ENCODE peak calls at places on chromosome 3, in six cellular contexts. W, D, N, P, B and T are unnamed samples.

GRCh38 chr3:48891606-48892005 is 7.1 kb downstream of the SLC25A20 start:
- DNase-seq in W (no peak), D (no peak), N (no peak), P (no peak), B (no peak), T (no peak)

GRCh38 chr3:17935217-17935616 is 192.8 kb upstream of the TBC1D5 start:
- DNase-seq in W (no peak), D (no peak), N (no peak), P (no peak), B (no peak), T (no peak)

GRCh38 chr3:62735510-62735909 is 139.7 kb downstream of the CADPS start:
- DNase-seq in W (no peak), D (no peak), N (no peak), P (no peak), B (no peak), T (no peak)

GRCh38 chr3:197029511-197030167 is at the start of gene MELTF:
- DNase-seq in W (no peak), D (peak), N (peak), P (peak), B (peak), T (peak)

GRCh38 chr3:127035672-127036071 is 52.8 kb downstream of the PLXNA1 start:
- DNase-seq in W (no peak), D (peak), N (peak), P (no peak), B (no peak), T (no peak)

GRCh38 chr3:137760341-137761098 is 3.6 kb upstream of the SOX14 start:
- DNase-seq in W (no peak), D (no peak), N (no peak), P (no peak), B (no peak), T (no peak)

GRCh38 chr3:56862352-56863062 is 60.8 kb upstream of the ARHGEF3 start:
- DNase-seq in W (no peak), D (no peak), N (no peak), P (no peak), B (no peak), T (no peak)

GRCh38 chr3:24741506-24741905 is 246.9 kb upstream of the THRB start:
- DNase-seq in W (no peak), D (no peak), N (no peak), P (no peak), B (no peak), T (no peak)

GRCh38 chr3:59946401-59946800 is 896.6 kb upstream of the CFAP20DC start:
- DNase-seq in W (no peak), D (no peak), N (no peak), P (no peak), B (no peak), T (no peak)

GRCh38 chr3:191070201-191070600 is 128.8 kb upstream of the OSTN start:
- DNase-seq in W (no peak), D (no peak), N (no peak), P (peak), B (no peak), T (no peak)

GRCh38 chr3:4531478-4532025 is 38.4 kb downstream of the ITPR1 start:
- DNase-seq in W (no peak), D (no peak), N (no peak), P (no peak), B (no peak), T (no peak)

GRCh38 chr3:147404000-147404799 is 2.1 kb downstream of the ZIC4 start:
- DNase-seq in W (no peak), D (no peak), N (no peak), P (no peak), B (no peak), T (no peak)

GRCh38 chr3:88101142-88101541 is 42.1 kb downstream of the ZNF654 start:
- DNase-seq in W (no peak), D (no peak), N (no peak), P (no peak), B (no peak), T (no peak)

GRCh38 chr3:111924283-111924682 is 54.5 kb upstream of the ABHD10 start:
- DNase-seq in W (no peak), D (peak), N (peak), P (no peak), B (peak), T (no peak)

GRCh38 chr3:195128255-195129071 is 142.5 kb downstream of the XXYLT1 start:
- DNase-seq in W (no peak), D (no peak), N (no peak), P (no peak), B (no peak), T (no peak)

GRCh38 chr3:141242722-141243092 is 11.1 kb downstream of the PXYLP1 start:
- DNase-seq in W (no peak), D (no peak), N (no peak), P (no peak), B (no peak), T (no peak)

GRCh38 chr3:149969945-149970715 is 565 bp downstream of the PFN2 start:
- DNase-seq in W (peak), D (peak), N (peak), P (peak), B (peak), T (peak)

GRCh38 chr3:84836961-84837360 is 121.8 kb upstream of the CADM2 start:
- DNase-seq in W (no peak), D (peak), N (no peak), P (no peak), B (no peak), T (no peak)

GRCh38 chr3:66797916-66798560 is 200.1 kb upstream of the KBTBD8 start:
- DNase-seq in W (no peak), D (no peak), N (no peak), P (peak), B (peak), T (no peak)

GRCh38 chr3:173977747-173978146 is 580.2 kb downstream of the NLGN1 start:
- DNase-seq in W (no peak), D (no peak), N (no peak), P (no peak), B (no peak), T (no peak)

GRCh38 chr3:147449669-147450068 is 40.5 kb downstream of the ZIC1 start:
- DNase-seq in W (no peak), D (no peak), N (no peak), P (no peak), B (no peak), T (no peak)

GRCh38 chr3:179526989-179527391 is 35.7 kb upstream of the ACTL6A start:
- DNase-seq in W (no peak), D (no peak), N (no peak), P (peak), B (peak), T (no peak)

GRCh38 chr3:135240426-135240825 is 445.4 kb downstream of the EPHB1 start:
- DNase-seq in W (no peak), D (no peak), N (no peak), P (no peak), B (no peak), T (no peak)
- TF ChIP-seq CTCF in W (peak), D (no peak), N (no peak), P (no peak), B (no peak), T (no peak)

DNA sequence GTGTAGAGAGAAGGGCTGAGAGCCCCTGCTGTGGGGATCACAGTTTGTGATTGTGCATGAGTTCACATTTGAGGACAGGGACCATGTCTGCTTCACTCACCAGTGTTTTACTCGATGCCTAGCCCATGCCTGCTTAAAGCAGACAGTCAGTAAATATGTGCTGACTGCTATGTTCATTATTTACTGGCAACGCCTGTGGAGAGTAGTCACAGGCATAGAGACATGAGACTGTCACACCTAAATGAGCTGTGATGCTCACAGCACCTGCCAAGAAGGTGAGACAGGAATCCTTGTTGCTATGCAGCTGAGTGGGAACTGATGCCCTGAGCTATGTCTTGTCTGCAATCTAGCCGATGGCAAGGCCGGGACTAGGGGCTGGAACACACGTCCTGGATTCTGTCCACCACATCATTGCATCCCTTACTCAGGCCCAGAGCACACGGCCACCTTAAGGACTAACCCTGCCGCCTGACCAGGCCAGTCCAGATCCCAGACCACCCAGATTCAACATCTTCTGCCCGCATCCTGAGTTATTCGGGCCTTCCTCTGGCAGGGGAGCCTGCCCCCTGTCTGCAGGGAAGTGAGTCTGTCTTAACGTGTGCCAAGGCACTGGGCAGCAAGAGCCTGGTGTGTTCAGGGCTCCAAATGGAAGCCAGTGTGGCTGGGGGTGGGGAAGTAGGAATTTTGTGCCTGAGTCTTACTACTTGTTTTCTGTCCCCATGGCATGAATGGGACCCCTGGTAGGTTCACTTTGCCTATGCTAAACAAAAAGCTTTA is 44.8 kb downstream of the FGD5 start:
- DNase-seq in W (no peak), D (no peak), N (no peak), P (no peak), B (no peak), T (no peak)
- TF ChIP-seq CTCF in W (peak), D (peak), N (no peak), P (peak), B (peak), T (no peak)

GRCh38 chr3:73623996-73624362 is 762 bp downstream of the PDZRN3 start:
- DNase-seq in W (no peak), D (no peak), N (peak), P (no peak), B (peak), T (no peak)
- TF ChIP-seq CTCF in W (no peak), D (no peak), N (no peak), P (peak), B (peak), T (no peak)

GRCh38 chr3:129421988-129422745 is 6.3 kb downstream of the EFCAB12 start:
- DNase-seq in W (no peak), D (no peak), N (no peak), P (no peak), B (no peak), T (no peak)
- TF ChIP-seq CTCF in W (no peak), D (peak), N (no peak), P (peak), B (no peak), T (no peak)

GRCh38 chr3:143120716-143121239 is 1.2 kb downstream of the CHST2 start:
- DNase-seq in W (no peak), D (peak), N (peak), P (no peak), B (no peak), T (peak)
- TF ChIP-seq CTCF in W (peak), D (no peak), N (no peak), P (no peak), B (no peak), T (no peak)

DNA sequence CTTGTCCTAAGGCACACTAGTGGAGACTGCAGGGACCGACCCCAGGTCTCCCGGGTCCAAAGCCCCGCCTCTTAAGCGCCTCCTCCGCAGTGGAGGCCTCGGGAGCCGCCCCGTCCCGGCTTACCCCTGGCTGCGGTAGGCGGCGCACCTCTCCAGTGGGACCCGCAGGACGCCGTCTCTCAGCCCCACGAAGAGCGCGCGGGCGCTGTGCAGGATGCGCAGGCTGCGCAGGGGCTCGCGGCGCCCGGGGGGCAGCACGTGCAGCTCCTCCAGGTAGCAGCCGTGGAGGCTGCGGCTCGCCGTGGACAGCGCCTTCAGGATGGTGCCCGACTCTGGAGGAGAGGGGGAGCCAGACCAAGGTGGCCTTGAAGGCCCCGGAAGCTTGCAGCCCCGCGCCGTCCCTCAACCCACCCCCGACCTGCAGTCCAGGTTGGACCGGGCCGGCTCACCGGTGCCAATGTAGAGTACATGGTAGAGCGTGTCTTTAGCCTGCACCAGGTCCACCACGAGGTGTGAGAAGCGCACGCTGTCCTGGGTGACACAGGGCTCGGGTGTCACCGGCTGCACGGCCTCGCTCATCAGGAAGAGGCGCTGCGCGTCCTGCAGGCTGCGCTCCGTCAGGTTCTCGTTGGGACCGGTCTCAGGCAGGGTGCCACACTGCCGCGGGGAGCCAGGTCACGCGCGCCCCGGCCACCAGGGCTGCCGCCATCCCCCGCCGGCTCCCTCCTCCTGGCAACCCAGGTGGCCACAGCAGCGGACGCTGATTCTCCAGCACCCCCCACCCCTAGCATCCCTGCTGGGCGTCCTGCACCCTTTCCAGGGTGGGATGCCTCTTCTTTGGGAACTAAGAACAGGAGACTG is 105.5 kb downstream of the SEMA5B start:
- DNase-seq in W (no peak), D (peak), N (peak), P (no peak), B (no peak), T (peak)
- TF ChIP-seq CTCF in W (no peak), D (peak), N (no peak), P (no peak), B (no peak), T (no peak)

DNA sequence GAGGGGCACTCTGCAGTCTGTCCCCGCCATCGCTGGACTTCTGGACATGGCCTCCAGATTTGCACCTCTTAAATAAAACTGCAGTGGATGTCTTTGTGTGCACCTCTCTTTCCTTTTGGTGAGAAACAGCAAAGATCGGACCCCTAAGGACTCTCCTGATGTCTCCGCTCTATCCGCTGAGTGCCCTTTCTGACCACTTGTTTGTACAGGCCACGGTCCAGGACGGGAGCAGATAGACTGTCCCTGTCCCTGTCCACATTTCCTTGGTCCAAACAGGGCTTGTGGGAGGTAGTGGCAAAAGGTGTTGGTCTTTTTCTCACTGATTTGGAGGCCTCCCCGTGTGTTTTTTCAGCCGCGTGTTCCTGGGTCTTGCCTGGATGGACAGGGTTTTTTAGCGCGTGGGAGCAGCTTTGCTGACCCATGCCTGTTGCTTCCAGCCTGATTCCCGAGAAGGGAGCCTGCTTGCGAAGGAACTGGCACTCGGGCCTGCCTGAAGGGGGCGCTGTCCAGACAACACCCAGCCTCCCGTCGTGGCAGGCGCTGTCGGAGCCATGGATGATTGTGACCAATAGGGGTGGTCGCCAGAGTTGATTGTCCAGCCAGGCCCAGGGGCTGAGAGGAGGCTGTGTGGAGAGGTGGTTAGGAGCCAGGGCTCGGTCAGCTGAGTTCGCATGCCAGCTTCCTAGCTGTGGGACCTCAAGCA is 13.2 kb upstream of the STAB1 start:
- DNase-seq in W (no peak), D (no peak), N (no peak), P (no peak), B (no peak), T (no peak)
- TF ChIP-seq CTCF in W (peak), D (no peak), N (no peak), P (peak), B (peak), T (no peak)

GRCh38 chr3:87041191-87041590 is 50.2 kb upstream of the VGLL3 start:
- DNase-seq in W (no peak), D (no peak), N (no peak), P (no peak), B (no peak), T (no peak)
- TF ChIP-seq CTCF in W (no peak), D (no peak), N (no peak), P (no peak), B (no peak), T (no peak)